ENCODE peak calls at places on chromosomes 2 and 18, in ten cellular contexts. M is tibial artery; N is activated CD4-positive, alpha-beta T cell treated with anti-CD3 and anti-CD28 coated beads, Interleukin-2, amount 50 U/mL, for 1 hour; J is T-helper 1 cell; K is GM23248; H is WTC11; A is globus pallidus; B is stimulated activated CD8-positive, alpha-beta memory T cell treated with anti-CD3 and anti-CD28 coated beads, Interleukin-7, amount 100 ng/mL, for 24 hours; Z is T-helper 2 cell; X is AG08395. V is an unnamed sample.

GRCh38 chr18:54052259-54052658 is 172.2 kb downstream of the MBD2 start:
- DNase-seq in M (no peak), N (no peak), J (no peak), K (no peak), H (no peak), A (no peak), B (no peak), Z (no peak), X (no peak), V (no peak)

GRCh38 chr2:110768591-110768990 is 36.2 kb downstream of the ACOXL start:
- DNase-seq in M (no peak), N (no peak), J (no peak), K (no peak), H (no peak), A (no peak), B (no peak), Z (no peak), X (no peak), V (no peak)

GRCh38 chr2:45872211-45872610 is 220.7 kb downstream of the PRKCE start:
- DNase-seq in M (no peak), N (no peak), J (no peak), K (peak), H (no peak), A (no peak), B (no peak), Z (no peak), X (no peak), V (no peak)

GRCh38 chr2:204860249-204860648 is 315.0 kb downstream of the PARD3B start:
- DNase-seq in M (no peak), N (no peak), J (no peak), K (peak), H (no peak), A (peak), B (no peak), Z (no peak), X (no peak), V (no peak)

GRCh38 chr18:51279367-51279984 is 82.0 kb upstream of the MEX3C start:
- DNase-seq in M (no peak), N (no peak), J (no peak), K (no peak), H (no peak), A (no peak), B (no peak), Z (no peak), X (no peak), V (no peak)

GRCh38 chr2:224565452-224566035 is 19.6 kb downstream of the CUL3 start:
- DNase-seq in M (no peak), N (no peak), J (no peak), K (no peak), H (no peak), A (no peak), B (no peak), Z (no peak), X (peak), V (no peak)

GRCh38 chr2:187469538-187469937 is 21.5 kb upstream of the CALCRL start:
- DNase-seq in M (no peak), N (no peak), J (no peak), K (no peak), H (no peak), A (no peak), B (no peak), Z (no peak), X (no peak), V (no peak)

GRCh38 chr2:129912871-129913694 is 66.4 kb upstream of the RAB6C start:
- DNase-seq in M (no peak), N (no peak), J (no peak), K (no peak), H (no peak), A (no peak), B (no peak), Z (no peak), X (no peak), V (no peak)

GRCh38 chr2:163982938-163983337 is 247.1 kb upstream of the FIGN start:
- DNase-seq in M (no peak), N (no peak), J (no peak), K (no peak), H (no peak), A (no peak), B (no peak), Z (no peak), X (no peak), V (no peak)

GRCh38 chr2:111701798-111702118 is 182.2 kb downstream of the ANAPC1 start:
- DNase-seq in M (no peak), N (no peak), J (no peak), K (no peak), H (no peak), A (no peak), B (no peak), Z (no peak), X (no peak), V (no peak)

GRCh38 chr2:132719480-132719879 is 49.5 kb upstream of the LYPD1 start:
- DNase-seq in M (no peak), N (no peak), J (no peak), K (no peak), H (no peak), A (no peak), B (no peak), Z (no peak), X (no peak), V (no peak)

GRCh38 chr2:216791303-216791702 is 68.6 kb downstream of the TNP1 start:
- DNase-seq in M (no peak), N (no peak), J (no peak), K (peak), H (no peak), A (no peak), B (no peak), Z (no peak), X (no peak), V (no peak)

GRCh38 chr18:79581911-79582310 is 97.7 kb upstream of the CTDP1 start:
- DNase-seq in M (peak), N (no peak), J (no peak), K (no peak), H (no peak), A (no peak), B (no peak), Z (no peak), X (no peak), V (no peak)

GRCh38 chr2:171837736-171838135 is 56.3 kb downstream of the SLC25A12 start:
- DNase-seq in M (no peak), N (no peak), J (no peak), K (peak), H (no peak), A (no peak), B (no peak), Z (no peak), X (no peak), V (no peak)

GRCh38 chr2:10072656-10073480 is 7.3 kb downstream of the CYS1 start:
- DNase-seq in M (peak), N (peak), J (peak), K (peak), H (peak), A (peak), B (peak), Z (peak), X (peak), V (peak)